ENCODE peak calls at places on chromosomes 6 and 20, in six cellular contexts. B is RWPE1, C is cardiac muscle cell, D is body of pancreas, F is AG10803, O is endothelial cell. Y is an unnamed sample.

GRCh38 chr6:122833229-122833556 is 44.1 kb downstream of the SMPDL3A start:
- DNase-seq in D (no peak), F (no peak), C (no peak), O (no peak), B (no peak), Y (peak)

GRCh38 chr6:30397697-30398096 is 52.7 kb downstream of the RPP21 start:
- DNase-seq in O (no peak), D (no peak), B (no peak), F (no peak), C (no peak), Y (no peak)

GRCh38 chr6:29627762-29628418 is 5.1 kb downstream of the GABBR1 start:
- DNase-seq in B (peak), C (peak), D (peak), O (peak), F (peak), Y (peak)

GRCh38 chr6:168132531-168133184 is 53.6 kb upstream of the FRMD1 start:
- DNase-seq in D (peak), O (peak), C (peak), F (peak), B (peak), Y (peak)

GRCh38 chr6:134007077-134007476 is 45.3 kb downstream of the SLC2A12 start:
- DNase-seq in O (no peak), F (no peak), D (peak), C (no peak), B (no peak), Y (no peak)

GRCh38 chr6:162157157-162157556 is 570.4 kb downstream of the PRKN start:
- DNase-seq in C (no peak), D (no peak), F (no peak), O (no peak), B (no peak), Y (no peak)

GRCh38 chr20:19241440-19241839 is 29.0 kb downstream of the SLC24A3 start:
- DNase-seq in O (no peak), F (no peak), B (no peak), D (no peak), C (peak), Y (no peak)

GRCh38 chr20:35595456-35595855 is 20.2 kb upstream of the SPAG4 start:
- DNase-seq in B (no peak), F (no peak), D (no peak), C (no peak), O (no peak), Y (no peak)

GRCh38 chr6:17504005-17504404 is 96.1 kb upstream of the FAM8A1 start:
- DNase-seq in B (no peak), C (no peak), D (no peak), F (no peak), O (no peak), Y (no peak)

GRCh38 chr6:86682297-86682696 is 255.0 kb upstream of the HTR1E start:
- DNase-seq in O (no peak), F (no peak), D (no peak), B (no peak), C (no peak), Y (no peak)

GRCh38 chr20:62737271-62737761 is 28.7 kb downstream of the NTSR1 start:
- DNase-seq in F (no peak), D (no peak), O (no peak), C (no peak), B (no peak), Y (peak)

GRCh38 chr6:46026307-46026706 is 10.6 kb upstream of the CLIC5 start:
- DNase-seq in D (no peak), F (no peak), O (no peak), C (no peak), B (no peak), Y (no peak)

GRCh38 chr6:6678185-6678671 is 89.7 kb downstream of the LY86 start:
- DNase-seq in F (peak), O (no peak), C (peak), B (peak), D (no peak), Y (no peak)

GRCh38 chr6:1392813-1393640 is 3.7 kb downstream of the FOXF2 start:
- DNase-seq in F (no peak), B (no peak), O (no peak), D (no peak), C (no peak), Y (no peak)

GRCh38 chr6:21749754-21750153 is 156.2 kb downstream of the SOX4 start:
- DNase-seq in D (no peak), F (no peak), B (no peak), C (no peak), O (no peak), Y (no peak)

GRCh38 chr20:62641749-62642665 is at the start of gene SLCO4A1:
- DNase-seq in F (no peak), D (peak), C (peak), O (peak), B (peak), Y (peak)

GRCh38 chr20:58342104-58342945 is 32.8 kb downstream of the RAB22A start:
- DNase-seq in D (no peak), O (no peak), B (peak), F (peak), C (peak), Y (no peak)

GRCh38 chr6:106530502-106530901 is 98.8 kb downstream of the RTN4IP1 start:
- DNase-seq in C (peak), O (no peak), F (peak), D (no peak), B (no peak), Y (no peak)

GRCh38 chr6:105211831-105212230 is 32.0 kb upstream of the POPDC3 start:
- DNase-seq in F (peak), B (peak), O (no peak), D (no peak), C (no peak), Y (no peak)

GRCh38 chr6:105787747-105788146 is 298.4 kb upstream of the PRDM1 start:
- DNase-seq in C (no peak), O (no peak), D (no peak), B (no peak), F (no peak), Y (no peak)

GRCh38 chr6:67358241-67358640 is 1276.8 kb upstream of the ADGRB3 start:
- DNase-seq in F (no peak), B (no peak), D (no peak), O (no peak), C (no peak), Y (no peak)

GRCh38 chr6:89058627-89059026 is 21.9 kb upstream of the PNRC1 start:
- DNase-seq in F (peak), C (peak), O (no peak), B (no peak), D (no peak), Y (no peak)

GRCh38 chr6:106811088-106811686 is 163.3 kb downstream of the CD24 start:
- DNase-seq in O (no peak), C (no peak), B (no peak), F (no peak), D (no peak), Y (no peak)

DNA sequence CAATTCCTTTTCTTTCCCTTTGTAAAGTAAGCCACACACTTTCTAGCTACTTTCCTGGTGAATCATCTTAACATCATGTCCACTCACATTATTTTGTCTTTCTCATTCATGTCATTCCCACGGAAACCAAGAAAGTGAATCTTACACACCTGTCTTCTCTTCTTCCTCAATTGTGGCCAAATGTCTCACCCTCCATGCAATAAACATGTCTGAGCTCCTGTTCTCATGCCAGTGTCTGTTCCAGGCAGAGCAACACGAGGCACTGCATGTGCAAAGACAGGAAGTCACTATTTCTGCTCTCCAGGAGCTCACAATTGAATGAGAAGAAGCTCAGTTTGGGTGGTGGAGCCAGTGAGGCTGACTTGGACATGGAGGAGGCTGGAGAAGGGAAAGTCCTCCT is 29.0 kb upstream of the TMEM244 start:
- DNase-seq in C (no peak), F (peak), D (no peak), B (peak), O (no peak), Y (no peak)
- TF ChIP-seq CTCF in C (no peak), F (no peak), D (no peak), B (no peak), O (no peak), Y (no peak)

DNA sequence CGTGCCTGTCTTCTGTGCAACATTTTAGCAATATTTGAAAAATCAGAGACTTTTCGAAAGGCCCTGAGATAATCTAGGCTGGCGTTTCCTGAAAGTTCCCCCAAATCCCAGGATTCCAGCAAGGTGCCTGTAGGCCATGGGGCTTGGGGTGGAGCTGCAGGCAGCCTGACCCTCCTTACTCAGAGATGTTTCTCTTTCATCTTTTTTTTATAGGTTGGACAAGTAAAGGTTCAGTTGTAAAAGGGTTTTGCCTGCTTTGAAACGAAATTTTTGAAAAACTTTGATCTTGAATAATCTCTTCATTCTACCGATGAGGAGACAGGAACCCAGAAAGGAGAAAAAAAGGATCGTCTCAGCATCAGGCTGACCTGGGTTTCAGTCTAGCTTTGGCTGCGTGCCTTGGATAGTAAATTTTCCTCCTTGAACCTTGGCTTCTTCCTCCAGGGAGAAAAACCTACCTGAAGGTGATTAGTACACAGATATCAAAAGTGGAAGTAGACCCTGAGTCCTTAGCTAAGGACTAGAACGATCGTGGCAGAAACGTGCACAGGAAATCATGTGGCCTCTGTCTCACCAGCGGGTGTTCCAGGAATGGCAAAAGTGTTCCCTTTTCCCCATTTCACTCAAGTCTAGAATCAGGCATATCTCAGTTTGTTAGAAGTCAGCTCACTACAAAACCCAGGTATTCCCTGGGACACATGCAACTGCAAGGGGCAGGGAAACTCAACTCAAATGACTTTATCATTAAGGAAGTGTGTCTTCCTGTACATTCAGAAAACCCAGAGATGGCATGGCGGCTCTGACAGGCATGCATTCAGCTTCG is 128.2 kb upstream of the PTPN1 start:
- DNase-seq in C (no peak), D (no peak), O (no peak), B (no peak), F (no peak), Y (no peak)
- TF ChIP-seq CTCF in C (no peak), D (no peak), O (no peak), B (no peak), F (no peak), Y (no peak)

GRCh38 chr20:16904751-16905150 is 156.6 kb downstream of the OTOR start:
- DNase-seq in D (no peak), B (no peak), O (no peak), F (no peak), C (no peak), Y (no peak)
- TF ChIP-seq CTCF in D (no peak), B (no peak), O (no peak), F (no peak), C (no peak), Y (no peak)

GRCh38 chr20:44750081-44750805 is 4.6 kb downstream of the KCNK15 start:
- DNase-seq in F (no peak), C (no peak), D (peak), B (peak), O (no peak), Y (no peak)
- TF ChIP-seq CTCF in F (peak), C (peak), D (no peak), B (no peak), O (no peak), Y (no peak)

GRCh38 chr20:22723659-22724058 is 139.3 kb upstream of the FOXA2 start:
- DNase-seq in C (peak), F (peak), B (no peak), O (no peak), D (no peak), Y (no peak)
- TF ChIP-seq CTCF in C (no peak), F (no peak), B (no peak), O (no peak), D (no peak), Y (no peak)

DNA sequence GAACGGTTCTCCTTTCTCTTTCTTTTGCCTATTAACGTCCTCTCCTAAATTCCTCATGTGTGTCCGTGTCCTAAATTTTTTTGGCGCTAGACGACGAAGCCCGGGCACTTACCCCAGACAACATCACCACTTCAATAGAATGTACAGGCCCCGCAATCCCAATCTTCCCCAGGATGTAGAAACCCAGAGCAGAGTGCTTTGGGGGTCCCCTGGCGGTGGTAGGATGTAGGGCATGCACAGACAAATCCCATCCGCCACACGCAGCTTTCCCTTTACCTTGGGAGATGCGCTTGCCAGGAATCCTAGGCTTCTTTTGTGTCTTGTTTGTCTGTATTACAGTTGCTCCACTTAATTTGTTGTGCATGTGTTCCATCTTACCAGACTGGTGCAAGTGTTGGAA is 417.3 kb upstream of the ARID1B start:
- DNase-seq in D (no peak), B (no peak), C (no peak), O (peak), F (no peak), Y (peak)
- TF ChIP-seq CTCF in D (no peak), B (no peak), C (no peak), O (peak), F (no peak), Y (peak)

GRCh38 chr20:1165521-1165920 is 19.3 kb downstream of the TMEM74B start:
- DNase-seq in C (no peak), B (no peak), D (no peak), F (no peak), O (no peak), Y (no peak)

GRCh38 chr20:1164871-1165270 is 19.9 kb downstream of the TMEM74B start:
- DNase-seq in B (no peak), C (no peak), F (no peak), O (no peak), D (no peak), Y (no peak)

GRCh38 chr20:1165941-1166340 is 18.8 kb downstream of the TMEM74B start:
- DNase-seq in C (no peak), O (no peak), D (no peak), B (no peak), F (no peak), Y (no peak)

GRCh38 chr20:1169224-1169623 is 15.6 kb downstream of the TMEM74B start:
- DNase-seq in B (no peak), C (no peak), D (no peak), F (no peak), O (no peak), Y (no peak)

DNA sequence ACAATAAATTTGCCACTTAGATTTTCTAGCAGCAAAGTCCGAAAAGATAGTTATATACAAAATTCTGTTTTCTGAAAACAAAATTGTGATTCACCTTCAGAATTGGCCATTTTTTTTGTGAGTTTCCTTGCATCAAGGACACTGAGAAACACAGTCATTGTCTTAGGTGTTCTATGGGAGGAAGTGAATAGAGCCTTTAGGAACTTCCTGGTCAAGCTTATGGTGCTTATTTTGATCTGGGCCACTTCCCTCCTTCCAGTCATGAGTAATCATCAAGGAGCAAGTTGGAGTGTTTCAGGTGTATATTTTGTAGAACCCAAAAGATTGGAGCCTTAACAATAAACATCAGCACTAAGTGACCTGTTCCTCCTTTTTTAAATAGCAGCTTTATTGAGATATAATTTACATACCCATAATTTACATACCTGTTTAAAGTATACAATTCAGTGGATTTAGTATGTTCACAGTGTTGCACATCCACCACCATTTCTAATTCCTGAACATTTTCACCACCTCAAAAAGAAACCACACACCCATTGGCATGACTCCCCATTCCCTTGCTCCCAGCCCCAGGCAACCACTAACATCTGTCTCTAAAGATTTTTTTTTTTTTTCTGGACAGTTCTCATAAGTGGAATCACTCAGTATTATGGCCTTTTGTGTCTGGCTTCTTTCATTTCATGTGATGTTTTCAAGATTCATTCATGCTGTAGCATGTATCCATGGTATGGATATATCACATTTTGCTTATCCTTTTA is 17.6 kb downstream of the TMEM74B start:
- DNase-seq in C (no peak), O (no peak), F (peak), D (no peak), B (no peak), Y (no peak)
- TF ChIP-seq CTCF in C (no peak), O (no peak), F (no peak), D (no peak), B (no peak), Y (no peak)

GRCh38 chr6:141594874-141595273 is 537.9 kb upstream of the GJE1 start:
- DNase-seq in C (no peak), O (no peak), F (no peak), B (no peak), D (no peak), Y (no peak)
- TF ChIP-seq CTCF in C (no peak), O (no peak), F (no peak), B (peak), D (no peak), Y (no peak)